ENCODE peak calls at places on chromosomes 6 and 20, in five cellular contexts. One of them, this sample, is unnamed.

GRCh38 chr6:37922563-37922962 is 103.0 kb downstream of the ZFAND3 start:
- DNase-seq in lower leg skin: no peak
- DNase-seq in GM12865: no peak
- DNase-seq in transverse colon: no peak
- DNase-seq in ovary: no peak
- DNase-seq in this sample: no peak

GRCh38 chr20:50380697-50381040 is 129.5 kb upstream of the PTPN1 start:
- DNase-seq in lower leg skin: no peak
- DNase-seq in GM12865: no peak
- DNase-seq in transverse colon: peak
- DNase-seq in ovary: peak
- DNase-seq in this sample: peak

GRCh38 chr20:2314759-2315439 is 19.1 kb downstream of the TGM3 start:
- DNase-seq in lower leg skin: no peak
- DNase-seq in GM12865: no peak
- DNase-seq in transverse colon: no peak
- DNase-seq in ovary: no peak
- DNase-seq in this sample: peak

GRCh38 chr6:71403422-71404134 is 115.0 kb downstream of the OGFRL1 start:
- DNase-seq in lower leg skin: no peak
- DNase-seq in GM12865: no peak
- DNase-seq in transverse colon: no peak
- DNase-seq in ovary: no peak
- DNase-seq in this sample: no peak

GRCh38 chr20:31722388-31723281 is at the start of gene BCL2L1:
- DNase-seq in lower leg skin: peak
- DNase-seq in GM12865: peak
- DNase-seq in transverse colon: peak
- DNase-seq in ovary: peak
- DNase-seq in this sample: peak

GRCh38 chr6:107154131-107154906 is 39.0 kb upstream of the BEND3 start:
- DNase-seq in lower leg skin: no peak
- DNase-seq in GM12865: no peak
- DNase-seq in transverse colon: peak
- DNase-seq in ovary: no peak
- DNase-seq in this sample: no peak

GRCh38 chr20:53343433-53343832 is 250.2 kb downstream of the ZNF217 start:
- DNase-seq in lower leg skin: no peak
- DNase-seq in GM12865: no peak
- DNase-seq in transverse colon: peak
- DNase-seq in ovary: no peak
- DNase-seq in this sample: no peak

GRCh38 chr6:56891754-56892153 is 63.2 kb upstream of the BEND6 start:
- DNase-seq in lower leg skin: no peak
- DNase-seq in GM12865: peak
- DNase-seq in transverse colon: no peak
- DNase-seq in ovary: no peak
- DNase-seq in this sample: peak

GRCh38 chr6:20266851-20267608 is 54.8 kb upstream of the MBOAT1 start:
- DNase-seq in lower leg skin: no peak
- DNase-seq in GM12865: peak
- DNase-seq in transverse colon: no peak
- DNase-seq in ovary: no peak
- DNase-seq in this sample: no peak

GRCh38 chr6:62775427-62776022 is 435.7 kb upstream of the FKBP1C start:
- DNase-seq in lower leg skin: no peak
- DNase-seq in GM12865: peak
- DNase-seq in transverse colon: no peak
- DNase-seq in ovary: no peak
- DNase-seq in this sample: no peak

GRCh38 chr6:2853766-2854393 is 12.2 kb upstream of the SERPINB1 start:
- DNase-seq in lower leg skin: no peak
- DNase-seq in GM12865: peak
- DNase-seq in transverse colon: peak
- DNase-seq in ovary: no peak
- DNase-seq in this sample: peak

GRCh38 chr6:137258170-137258569 is 39.0 kb upstream of the IFNGR1 start:
- DNase-seq in lower leg skin: no peak
- DNase-seq in GM12865: peak
- DNase-seq in transverse colon: no peak
- DNase-seq in ovary: no peak
- DNase-seq in this sample: peak

GRCh38 chr6:8064638-8065518 is 689 bp upstream of the BLOC1S5 start:
- DNase-seq in lower leg skin: no peak
- DNase-seq in GM12865: peak
- DNase-seq in transverse colon: no peak
- DNase-seq in ovary: peak
- DNase-seq in this sample: no peak

GRCh38 chr6:36249010-36249409 is 20.9 kb upstream of the PNPLA1 start:
- DNase-seq in lower leg skin: no peak
- DNase-seq in GM12865: no peak
- DNase-seq in transverse colon: no peak
- DNase-seq in ovary: no peak
- DNase-seq in this sample: peak

GRCh38 chr20:59813948-59814834 is 119.2 kb downstream of the SYCP2 start:
- DNase-seq in lower leg skin: peak
- DNase-seq in GM12865: no peak
- DNase-seq in transverse colon: no peak
- DNase-seq in ovary: no peak
- DNase-seq in this sample: no peak

GRCh38 chr6:47700051-47700450 is 1.7 kb downstream of the ADGRF4 start:
- DNase-seq in lower leg skin: no peak
- DNase-seq in GM12865: no peak
- DNase-seq in transverse colon: no peak
- DNase-seq in ovary: no peak
- DNase-seq in this sample: peak

GRCh38 chr20:49956689-49957443 is 20.7 kb downstream of the RNF114 start:
- DNase-seq in lower leg skin: no peak
- DNase-seq in GM12865: peak
- DNase-seq in transverse colon: no peak
- DNase-seq in ovary: no peak
- DNase-seq in this sample: no peak

GRCh38 chr20:7171911-7172310 is 404.4 kb downstream of the BMP2 start:
- DNase-seq in lower leg skin: no peak
- DNase-seq in GM12865: no peak
- DNase-seq in transverse colon: no peak
- DNase-seq in ovary: no peak
- DNase-seq in this sample: peak

GRCh38 chr6:150549007-150549406 is 50.7 kb upstream of the PLEKHG1 start:
- DNase-seq in lower leg skin: no peak
- DNase-seq in GM12865: no peak
- DNase-seq in transverse colon: no peak
- DNase-seq in ovary: no peak
- DNase-seq in this sample: no peak

GRCh38 chr20:3786126-3786484 is 435 bp downstream of the CENPB start:
- DNase-seq in lower leg skin: peak
- DNase-seq in GM12865: peak
- DNase-seq in transverse colon: peak
- DNase-seq in ovary: peak
- DNase-seq in this sample: peak

GRCh38 chr6:43809417-43810305 is 39.6 kb downstream of the VEGFA start:
- DNase-seq in lower leg skin: no peak
- DNase-seq in GM12865: no peak
- DNase-seq in transverse colon: no peak
- DNase-seq in ovary: no peak
- DNase-seq in this sample: no peak

GRCh38 chr6:113833537-113833936 is 23.6 kb upstream of the MARCKS start:
- DNase-seq in lower leg skin: no peak
- DNase-seq in GM12865: peak
- DNase-seq in transverse colon: no peak
- DNase-seq in ovary: no peak
- DNase-seq in this sample: peak

GRCh38 chr6:155256122-155256795 is 7.6 kb upstream of the CLDN20 start:
- DNase-seq in lower leg skin: no peak
- DNase-seq in GM12865: no peak
- DNase-seq in transverse colon: no peak
- DNase-seq in ovary: no peak
- DNase-seq in this sample: peak

GRCh38 chr6:34154668-34155447 is 9.0 kb upstream of the GRM4 start:
- DNase-seq in lower leg skin: peak
- DNase-seq in GM12865: peak
- DNase-seq in transverse colon: peak
- DNase-seq in ovary: peak
- DNase-seq in this sample: peak

GRCh38 chr20:44370639-44371218 is 15.2 kb downstream of the HNF4A start:
- DNase-seq in lower leg skin: no peak
- DNase-seq in GM12865: no peak
- DNase-seq in transverse colon: peak
- DNase-seq in ovary: no peak
- DNase-seq in this sample: no peak

GRCh38 chr6:46956409-46956808 is 34.7 kb upstream of the ADGRF5 start:
- DNase-seq in lower leg skin: no peak
- DNase-seq in GM12865: no peak
- DNase-seq in transverse colon: no peak
- DNase-seq in ovary: no peak
- DNase-seq in this sample: no peak

GRCh38 chr6:170443151-170443662 is 109.9 kb downstream of the PSMB1 start:
- DNase-seq in lower leg skin: no peak
- DNase-seq in GM12865: no peak
- DNase-seq in transverse colon: no peak
- DNase-seq in ovary: no peak
- DNase-seq in this sample: no peak

GRCh38 chr6:138971601-138972000 is 16.5 kb downstream of the REPS1 start:
- DNase-seq in lower leg skin: no peak
- DNase-seq in GM12865: no peak
- DNase-seq in transverse colon: no peak
- DNase-seq in ovary: no peak
- DNase-seq in this sample: peak

GRCh38 chr6:16249971-16250370 is 11.6 kb downstream of the GMPR start:
- DNase-seq in lower leg skin: no peak
- DNase-seq in GM12865: no peak
- DNase-seq in transverse colon: no peak
- DNase-seq in ovary: no peak
- DNase-seq in this sample: no peak

GRCh38 chr6:140779341-140779740 is 1353.4 kb upstream of the GJE1 start:
- DNase-seq in lower leg skin: no peak
- DNase-seq in GM12865: no peak
- DNase-seq in transverse colon: no peak
- DNase-seq in ovary: no peak
- DNase-seq in this sample: peak

GRCh38 chr6:13373488-13373886 is 45.1 kb upstream of the TBC1D7 start:
- DNase-seq in lower leg skin: no peak
- DNase-seq in GM12865: no peak
- DNase-seq in transverse colon: no peak
- DNase-seq in ovary: no peak
- DNase-seq in this sample: no peak

GRCh38 chr6:50288241-50288640 is 238.5 kb upstream of the DEFB112 start:
- DNase-seq in lower leg skin: no peak
- DNase-seq in GM12865: no peak
- DNase-seq in transverse colon: no peak
- DNase-seq in ovary: no peak
- DNase-seq in this sample: no peak
- H3K4me3 ChIP-seq in lower leg skin: no peak
- H3K4me3 ChIP-seq in GM12865: no peak
- H3K4me3 ChIP-seq in transverse colon: no peak
- H3K4me3 ChIP-seq in ovary: no peak
- H3K4me3 ChIP-seq in this sample: no peak

GRCh38 chr6:10384333-10384718 is 30.5 kb downstream of the TFAP2A start:
- DNase-seq in lower leg skin: no peak
- DNase-seq in GM12865: no peak
- DNase-seq in transverse colon: no peak
- DNase-seq in ovary: no peak
- DNase-seq in this sample: no peak
- H3K4me3 ChIP-seq in lower leg skin: no peak
- H3K4me3 ChIP-seq in GM12865: no peak
- H3K4me3 ChIP-seq in transverse colon: no peak
- H3K4me3 ChIP-seq in ovary: no peak
- H3K4me3 ChIP-seq in this sample: no peak

GRCh38 chr6:1608976-1609661 is 596 bp upstream of the FOXC1 start:
- DNase-seq in lower leg skin: peak
- DNase-seq in GM12865: no peak
- DNase-seq in transverse colon: no peak
- DNase-seq in ovary: peak
- DNase-seq in this sample: no peak

GRCh38 chr6:1607557-1608221 is 2.0 kb upstream of the FOXC1 start:
- DNase-seq in lower leg skin: peak
- DNase-seq in GM12865: peak
- DNase-seq in transverse colon: no peak
- DNase-seq in ovary: no peak
- DNase-seq in this sample: no peak

GRCh38 chr6:1607236-1607556 is 2.5 kb upstream of the FOXC1 start:
- DNase-seq in lower leg skin: no peak
- DNase-seq in GM12865: no peak
- DNase-seq in transverse colon: no peak
- DNase-seq in ovary: no peak
- DNase-seq in this sample: no peak

GRCh38 chr6:1609662-1610496 is at the start of gene FOXC1:
- DNase-seq in lower leg skin: peak
- DNase-seq in GM12865: peak
- DNase-seq in transverse colon: peak
- DNase-seq in ovary: peak
- DNase-seq in this sample: peak

DNA sequence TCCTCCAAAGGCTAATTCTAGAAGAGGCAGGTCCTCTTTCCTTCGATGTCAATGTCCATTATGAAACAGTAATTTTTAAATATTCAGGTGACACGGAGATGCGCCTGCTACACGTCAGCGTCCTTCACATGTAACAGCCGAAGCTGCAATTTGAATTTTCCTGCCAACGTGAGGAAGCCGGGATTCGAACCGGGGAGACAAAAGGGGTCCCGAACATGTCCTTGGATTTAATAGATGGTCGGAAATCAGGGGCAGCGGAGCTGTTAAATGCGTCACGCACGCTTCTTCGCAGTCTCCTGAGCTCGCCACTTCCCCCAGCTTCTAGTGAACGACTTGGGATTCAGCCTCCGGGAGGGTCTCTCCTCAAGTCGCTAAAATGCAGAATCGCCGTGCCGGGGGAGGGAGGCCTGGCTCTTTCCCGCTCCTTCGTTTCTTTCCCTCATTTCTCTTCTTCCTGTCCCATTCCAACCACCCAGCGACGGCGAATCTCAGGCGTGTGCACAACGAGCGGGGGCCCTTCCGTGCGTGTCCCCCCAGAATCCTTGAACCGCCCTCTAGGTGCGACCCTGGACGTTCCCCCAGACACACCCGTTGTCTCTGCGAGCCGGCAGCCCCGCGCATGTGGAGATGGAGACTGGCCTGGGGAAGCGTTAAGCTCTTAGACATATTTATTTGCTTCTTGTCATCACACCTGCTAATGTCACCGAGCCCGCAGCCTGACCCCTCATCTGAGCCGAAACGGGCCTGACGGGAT is 1.3 kb upstream of the FOXC1 start:
- DNase-seq in lower leg skin: peak
- DNase-seq in GM12865: no peak
- DNase-seq in transverse colon: no peak
- DNase-seq in ovary: no peak
- DNase-seq in this sample: no peak
- H3K4me3 ChIP-seq in lower leg skin: no peak
- H3K4me3 ChIP-seq in GM12865: no peak
- H3K4me3 ChIP-seq in transverse colon: no peak
- H3K4me3 ChIP-seq in ovary: peak
- H3K4me3 ChIP-seq in this sample: no peak

GRCh38 chr20:25018841-25019240 is 26.3 kb upstream of the APMAP start:
- DNase-seq in lower leg skin: peak
- DNase-seq in GM12865: no peak
- DNase-seq in transverse colon: no peak
- DNase-seq in ovary: peak
- DNase-seq in this sample: no peak
- H3K4me3 ChIP-seq in lower leg skin: no peak
- H3K4me3 ChIP-seq in GM12865: no peak
- H3K4me3 ChIP-seq in transverse colon: no peak
- H3K4me3 ChIP-seq in ovary: no peak
- H3K4me3 ChIP-seq in this sample: no peak

This sample was measured in AG10803.